ENCODE peak calls at places on chromosomes 4 and X, in ten cellular contexts. U is gastrocnemius medialis, M is Peyer's patch, N is ovary, C is H1, R is HepG2, X is A549, H is HCT116, O is NB4, K is tibial nerve. S is an unnamed sample.
A peak's percentile ranks its signal among the peaks of the same experiment; 100 is the strongest.

GRCh38 chrX:4764888-4765287 is 1051.4 kb upstream of the PRKX start:
- DNase-seq in M (no peak), U (no peak), C (no peak), X (no peak), K (no peak), R (no peak), H (no peak), N (no peak), O (no peak), S (no peak)

GRCh38 chr4:113411496-113411938 is 350.0 kb downstream of the CAMK2D start:
- DNase-seq in H (no peak), R (peak; percentile 15), M (no peak), X (no peak), C (no peak), U (no peak), N (no peak), K (no peak), O (no peak), S (no peak)

GRCh38 chr4:35250771-35251170 is 993.5 kb downstream of the ARAP2 start:
- DNase-seq in C (no peak), R (no peak), N (no peak), U (no peak), H (no peak), X (no peak), K (no peak), M (no peak), O (no peak), S (no peak)

GRCh38 chr4:953574-953915 is 19.8 kb downstream of the DGKQ start:
- DNase-seq in K (no peak), H (no peak), C (no peak), R (no peak), U (no peak), N (no peak), M (no peak), X (no peak), O (no peak), S (no peak)

GRCh38 chr4:6239968-6240367 is 29.7 kb upstream of the WFS1 start:
- DNase-seq in U (no peak), N (no peak), H (no peak), X (no peak), K (no peak), C (no peak), O (no peak), R (no peak), M (peak; percentile 26), S (no peak)

GRCh38 chr4:102334624-102335023 is 10.7 kb downstream of the SLC39A8 start:
- DNase-seq in R (no peak), K (no peak), H (no peak), X (no peak), C (no peak), O (no peak), N (no peak), U (no peak), M (no peak), S (no peak)

GRCh38 chr4:182207806-182208483 is 35.3 kb upstream of the TENM3 start:
- DNase-seq in U (no peak), N (no peak), M (no peak), O (no peak), X (peak; percentile 24), H (no peak), R (no peak), K (no peak), C (no peak), S (no peak)

GRCh38 chrX:23752740-23753435 is 9.8 kb upstream of the ACOT9 start:
- DNase-seq in C (no peak), K (no peak), R (no peak), U (no peak), M (no peak), N (no peak), H (no peak), O (no peak), X (no peak), S (no peak)

GRCh38 chrX:1591102-1591862 is at the start of gene AKAP17A:
- DNase-seq in N (peak; percentile 99), R (peak; percentile 92), C (peak; percentile 89), O (peak; percentile 90), K (peak; percentile 89), X (peak; percentile 88), H (peak; percentile 80), U (peak; percentile 91), M (peak; percentile 99), S (peak; percentile 93)

GRCh38 chrX:1592863-1593201 is 1.4 kb downstream of the AKAP17A start:
- DNase-seq in R (no peak), M (no peak), X (no peak), U (no peak), O (no peak), H (no peak), K (no peak), N (peak; percentile 74), C (no peak), S (no peak)

GRCh38 chrX:1593286-1594271 is 2.2 kb downstream of the AKAP17A start:
- DNase-seq in N (peak; percentile 63), X (no peak), R (no peak), K (no peak), H (no peak), U (no peak), M (no peak), O (no peak), C (no peak), S (no peak)

GRCh38 chrX:1591863-1592127 is 391 bp downstream of the AKAP17A start:
- DNase-seq in N (no peak), H (no peak), X (no peak), C (no peak), O (no peak), U (no peak), M (no peak), R (no peak), K (no peak), S (no peak)

DNA sequence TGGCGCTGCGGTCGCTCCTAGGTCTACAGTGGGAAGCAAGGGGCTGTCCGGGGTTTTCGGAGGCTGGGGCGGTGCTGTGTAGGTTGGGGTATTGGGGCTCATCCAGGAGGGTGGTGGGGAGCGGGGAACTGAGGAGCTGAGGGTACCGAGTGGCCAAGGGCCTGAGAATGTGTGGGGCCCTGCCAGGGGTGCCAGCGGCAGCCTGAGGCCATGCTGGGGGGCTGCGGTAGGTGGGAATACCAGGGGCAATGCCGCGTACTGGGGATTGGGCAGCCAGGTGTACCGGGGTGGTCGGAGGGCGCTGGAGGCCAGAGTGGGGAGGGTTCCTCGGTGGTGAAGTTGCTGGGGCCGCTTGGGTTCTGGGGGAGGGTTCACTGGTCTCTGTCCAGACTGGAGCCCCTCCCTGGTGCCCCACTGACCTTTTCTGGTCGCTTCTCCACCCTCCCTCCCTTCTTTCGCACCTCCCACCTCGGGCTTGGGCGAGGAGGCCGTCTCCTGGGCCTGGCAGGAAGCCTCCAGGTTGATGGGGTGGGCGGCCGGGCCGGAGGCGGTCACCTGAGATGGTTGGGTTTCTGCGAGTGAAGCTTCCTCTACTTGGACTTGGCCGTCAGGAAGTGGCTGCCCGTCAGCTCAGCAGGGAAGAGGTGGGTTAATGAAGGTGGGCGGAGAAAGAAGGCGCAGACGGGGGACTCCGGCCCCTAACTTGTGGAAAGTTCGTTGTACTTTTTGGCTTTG is 891 bp downstream of the AKAP17A start:
- DNase-seq in R (peak; percentile 25), U (no peak), K (no peak), C (no peak), N (peak; percentile 64), O (peak; percentile 58), H (no peak), X (no peak), M (no peak), S (peak; percentile 74)
- TF ChIP-seq POLR2A in R (no peak), U (no peak), K (no peak), C (no peak), N (no peak), O (no peak), H (no peak), X (no peak), M (no peak), S (no peak)

GRCh38 chrX:153333821-153334653 is at the start of gene ZNF275:
- DNase-seq in R (peak; percentile 29), K (peak; percentile 56), C (no peak), N (peak; percentile 88), O (peak; percentile 85), M (peak; percentile 90), H (peak; percentile 21), U (peak; percentile 45), X (peak; percentile 65), S (peak; percentile 72)
- TF ChIP-seq POLR2A in R (no peak), K (no peak), C (no peak), N (peak; percentile 79), O (peak; percentile 67), M (no peak), H (peak; percentile 38), U (peak; percentile 46), X (peak; percentile 56), S (peak; percentile 76)

DNA sequence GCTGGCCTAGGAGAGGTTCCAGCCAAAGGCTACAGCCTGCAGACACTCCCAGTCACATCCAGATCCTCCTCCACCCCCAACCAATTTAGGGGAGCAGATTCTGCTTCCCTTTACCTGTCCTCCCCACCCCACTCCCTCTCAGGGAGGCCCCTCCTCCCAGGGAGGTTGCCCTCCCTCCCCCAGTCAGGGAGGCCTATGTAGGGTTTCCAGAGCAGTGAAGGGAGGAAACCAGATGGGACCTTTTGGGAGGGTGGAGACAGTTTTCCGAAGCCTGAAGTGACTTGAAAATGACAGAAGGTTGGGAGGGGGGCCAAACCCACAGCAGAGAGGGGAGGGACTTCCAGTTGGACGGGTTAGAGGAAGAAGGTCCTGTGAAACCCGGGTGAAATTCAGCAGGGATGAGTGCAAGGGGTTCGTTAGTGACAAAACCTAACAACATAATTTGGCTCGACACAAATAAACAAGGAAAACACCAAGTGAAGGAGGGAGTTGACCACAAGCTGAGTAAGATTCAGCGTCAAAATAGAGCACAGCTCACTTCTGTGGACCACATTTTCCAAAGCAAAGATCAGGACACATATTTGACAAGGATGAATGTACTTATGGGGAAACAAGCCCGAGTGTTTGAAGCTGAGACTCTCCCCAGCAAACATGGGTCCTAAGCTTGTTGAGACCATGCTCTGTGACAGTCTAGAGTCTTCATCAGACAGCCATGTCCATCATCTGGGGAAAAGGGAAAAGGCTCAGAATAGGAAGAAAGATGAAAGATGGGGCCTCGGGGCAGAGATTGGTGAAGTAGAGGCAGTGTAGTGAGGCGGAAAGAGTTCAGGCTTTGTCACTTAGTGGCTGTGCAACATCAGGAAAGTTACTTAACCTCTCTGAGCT is 46.4 kb downstream of the PRPS1 start:
- DNase-seq in H (no peak), M (peak; percentile 52), R (no peak), U (peak; percentile 75), X (no peak), C (no peak), K (peak; percentile 69), O (peak; percentile 94), N (peak; percentile 38), S (no peak)
- TF ChIP-seq POLR2A in H (no peak), M (no peak), R (no peak), U (peak; percentile 10), X (no peak), C (no peak), K (peak; percentile 19), O (no peak), N (no peak), S (no peak)

DNA sequence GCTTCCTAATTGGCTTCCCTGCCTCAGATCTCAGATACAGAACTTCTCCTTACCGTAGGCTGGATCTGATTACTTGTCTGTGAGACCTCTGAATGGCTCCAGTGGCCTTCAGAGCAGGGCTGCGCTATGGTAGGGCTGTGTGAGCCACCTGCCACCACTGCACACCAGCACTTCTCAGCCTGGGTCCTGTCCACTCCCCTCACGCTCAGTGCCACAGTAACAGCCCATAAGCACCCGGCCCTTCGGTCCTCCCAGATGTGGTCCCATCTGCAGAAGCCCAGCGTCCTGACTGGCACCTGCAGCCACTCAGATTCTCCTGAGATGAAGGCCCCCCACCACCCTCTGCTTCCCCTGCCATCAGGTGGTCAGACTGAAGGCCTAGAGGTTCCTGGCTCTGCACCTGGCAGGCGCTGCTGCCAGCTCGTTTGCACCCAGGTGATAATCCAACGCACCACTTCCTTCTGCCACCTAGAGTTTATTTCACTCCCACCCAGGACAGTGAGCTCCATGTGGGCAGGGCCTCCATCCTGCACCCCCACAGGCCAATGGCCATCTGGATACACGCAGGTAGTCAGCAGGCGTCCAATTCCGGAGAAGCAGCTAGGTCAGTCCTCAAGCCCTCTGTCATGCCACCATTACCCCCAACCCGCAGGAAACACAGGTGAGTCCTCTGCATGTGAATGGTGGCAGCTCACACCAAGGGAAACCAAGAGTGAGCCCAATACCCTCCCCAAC is 5.4 kb downstream of the WDR1 start:
- DNase-seq in K (no peak), N (no peak), O (no peak), X (no peak), U (no peak), H (no peak), C (no peak), R (no peak), M (no peak), S (no peak)
- TF ChIP-seq POLR2A in K (no peak), N (no peak), O (no peak), X (no peak), U (no peak), H (no peak), C (peak; percentile 95), R (no peak), M (no peak), S (peak; percentile 44)